ENCODE peak calls at places on chromosomes 13 and 19, in five cellular contexts. M is stomach, O is cardiac muscle cell, S is body of pancreas, Y is fibroblast of pulmonary artery. K is an unnamed sample.

GRCh38 chr19:56837492-56837891 is 3.0 kb downstream of the PEG3 start:
- DNase-seq in M (peak), O (peak), S (peak), Y (peak), K (no peak)

GRCh38 chr19:8459520-8460260 is 14.9 kb downstream of the HNRNPM start:
- DNase-seq in M (no peak), O (peak), S (no peak), Y (peak), K (no peak)

GRCh38 chr13:73335226-73335625 is 276.4 kb downstream of the KLF5 start:
- DNase-seq in M (no peak), O (peak), S (no peak), Y (peak), K (peak)

GRCh38 chr13:46071590-46072249 is 19.2 kb upstream of the ZC3H13 start:
- DNase-seq in M (no peak), O (no peak), S (no peak), Y (no peak), K (no peak)

GRCh38 chr13:32086791-32087441 is 55.3 kb downstream of the FRY start:
- DNase-seq in M (no peak), O (peak), S (no peak), Y (no peak), K (no peak)

GRCh38 chr19:15124572-15125231 is 17.5 kb downstream of the SYDE1 start:
- DNase-seq in M (peak), O (no peak), S (peak), Y (no peak), K (peak)

GRCh38 chr19:12544401-12544876 is 6.8 kb downstream of the ZNF564 start:
- DNase-seq in M (no peak), O (peak), S (no peak), Y (peak), K (no peak)

GRCh38 chr19:14118165-14119051 is 846 bp upstream of the PRKACA start:
- DNase-seq in M (peak), O (peak), S (peak), Y (peak), K (peak)

GRCh38 chr19:19403373-19403901 is 2.0 kb upstream of the GATAD2A start:
- DNase-seq in M (no peak), O (peak), S (peak), Y (no peak), K (no peak)

DNA sequence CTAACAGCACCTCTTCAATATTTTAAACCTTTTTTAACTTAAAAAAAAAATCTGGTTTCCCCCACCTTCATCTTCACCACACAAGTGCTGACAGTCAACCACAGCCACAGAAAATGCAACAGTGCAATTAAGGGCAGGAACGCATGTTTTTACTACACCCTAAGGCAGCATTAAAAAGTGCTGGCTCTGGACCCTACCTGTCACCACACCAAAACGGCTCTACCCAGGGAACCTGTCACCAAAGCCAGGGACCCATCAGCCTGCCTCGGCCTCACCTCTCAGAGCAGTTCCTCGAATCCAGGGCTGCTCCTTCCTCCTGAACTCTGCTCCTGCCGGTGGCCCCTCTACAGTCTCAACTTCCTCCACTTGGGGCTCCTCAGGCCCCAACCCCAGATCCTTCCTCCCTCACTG is 22.5 kb upstream of the SLC35E1 start:
- DNase-seq in M (no peak), O (no peak), S (no peak), Y (no peak), K (no peak)
- H3K4me3 ChIP-seq in M (no peak), O (no peak), S (no peak), Y (no peak), K (no peak)

GRCh38 chr13:79749556-79749955 is 268.6 kb downstream of the NDFIP2 start:
- DNase-seq in M (no peak), O (peak), S (no peak), Y (peak), K (no peak)
- H3K4me3 ChIP-seq in M (no peak), O (no peak), S (no peak), Y (no peak), K (no peak)

GRCh38 chr19:1455336-1456120 is 5.6 kb downstream of the APC2 start:
- DNase-seq in M (peak), O (peak), S (peak), Y (peak), K (peak)
- H3K4me3 ChIP-seq in M (peak), O (no peak), S (no peak), Y (no peak), K (no peak)

GRCh38 chr19:28727133-28727834 is 485.7 kb downstream of the UQCRFS1 start:
- DNase-seq in M (no peak), O (peak), S (peak), Y (peak), K (no peak)
- H3K4me3 ChIP-seq in M (peak), O (peak), S (no peak), Y (peak), K (no peak)

DNA sequence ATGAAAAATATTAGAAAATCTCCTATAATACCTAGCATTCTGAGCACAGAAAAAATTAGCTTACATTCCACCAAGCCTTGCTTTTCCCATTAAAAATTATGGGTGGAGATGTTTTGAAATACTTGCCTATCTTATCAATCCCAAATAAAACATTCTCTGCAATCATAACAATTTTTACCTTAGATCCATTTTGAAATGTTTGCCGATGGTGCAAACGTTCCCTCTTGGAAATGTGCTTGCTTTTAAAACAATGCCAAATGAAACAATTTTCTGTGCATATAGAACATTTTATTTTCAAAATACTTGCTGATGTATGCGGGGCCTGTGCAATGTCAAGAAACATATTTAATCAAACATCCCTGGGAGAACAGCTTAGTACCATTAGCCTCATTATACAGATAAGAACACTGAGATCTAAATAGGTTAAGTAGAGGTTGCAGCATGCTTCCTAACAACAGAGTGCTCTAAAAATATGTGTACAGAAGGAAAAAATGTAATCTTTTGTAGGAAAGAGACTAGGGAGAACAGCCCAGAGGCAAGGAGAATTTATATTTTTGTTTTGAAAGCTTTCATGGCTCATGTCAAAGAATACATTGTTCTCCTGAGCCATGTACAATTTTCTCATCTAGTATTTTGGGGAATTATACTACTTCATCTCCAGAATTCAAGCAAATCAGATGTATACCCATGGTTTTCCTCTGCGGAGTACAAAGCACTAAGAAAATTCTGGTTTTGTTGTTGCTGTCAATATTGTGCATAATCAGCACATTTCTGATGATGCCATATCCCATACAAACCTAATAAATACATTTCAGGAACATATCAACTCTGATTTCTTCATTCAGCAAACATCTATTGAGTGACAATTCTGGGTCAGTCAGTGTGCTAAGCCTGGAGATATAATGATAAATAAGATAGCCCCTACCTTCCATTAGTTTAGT is 25.9 kb upstream of the FNDC3A start:
- DNase-seq in M (no peak), O (peak), S (no peak), Y (no peak), K (no peak)
- H3K4me3 ChIP-seq in M (no peak), O (no peak), S (no peak), Y (no peak), K (no peak)

DNA sequence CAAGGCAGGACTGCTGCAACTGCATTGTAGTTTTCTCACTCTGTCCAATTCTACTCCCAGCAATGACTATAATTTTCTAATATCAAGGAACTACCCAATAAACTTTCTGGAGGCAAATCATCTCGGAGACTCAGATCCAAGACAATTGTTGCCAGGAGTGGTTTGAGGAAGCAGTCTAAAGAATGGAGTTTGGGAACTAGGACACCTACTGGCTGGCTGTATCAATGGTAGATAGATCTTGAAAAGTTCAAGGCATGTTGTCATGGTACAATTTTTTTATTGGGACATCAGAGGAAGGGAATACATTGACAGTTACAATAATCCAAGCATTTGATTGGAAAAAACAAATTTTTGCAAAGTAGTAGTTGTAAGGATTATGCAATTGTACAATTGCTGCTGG is 648.3 kb upstream of the SLITRK6 start:
- DNase-seq in M (no peak), O (no peak), S (no peak), Y (no peak), K (no peak)
- H3K4me3 ChIP-seq in M (no peak), O (no peak), S (no peak), Y (no peak), K (no peak)

K was measured in small intestine.